ENCODE peak calls at places on chromosome 12, in seven cellular contexts. C, S, Y, O, G, W and T are unnamed samples.

GRCh38 chr12:34336619-34337465 is 314.5 kb downstream of the ALG10 start:
- DNase-seq in O (no peak), S (no peak), Y (no peak), W (no peak), C (no peak), G (no peak), T (no peak)

GRCh38 chr12:57461904-57462306 is 2.3 kb downstream of the GLI1 start:
- DNase-seq in W (no peak), Y (no peak), O (no peak), G (no peak), C (no peak), S (no peak), T (no peak)

GRCh38 chr12:10600988-10601387 is 12.4 kb downstream of the MAGOHB start:
- DNase-seq in G (no peak), W (no peak), O (no peak), Y (no peak), C (no peak), S (no peak), T (no peak)

GRCh38 chr12:111785651-111786050 is 18.9 kb downstream of the ALDH2 start:
- DNase-seq in C (no peak), Y (no peak), W (no peak), S (no peak), G (no peak), O (no peak), T (no peak)

GRCh38 chr12:40989785-40990184 is 198.3 kb upstream of the PDZRN4 start:
- DNase-seq in G (no peak), Y (no peak), S (no peak), C (no peak), W (no peak), O (no peak), T (no peak)

GRCh38 chr12:109766251-109766778 is 52.7 kb downstream of the FAM222A start:
- DNase-seq in Y (peak), O (peak), G (no peak), W (peak), S (peak), C (no peak), T (no peak)

GRCh38 chr12:124370851-124371250 is 76.0 kb downstream of the RFLNA start:
- DNase-seq in O (no peak), C (no peak), Y (no peak), G (no peak), W (no peak), S (no peak), T (no peak)

GRCh38 chr12:34334953-34335743 is 312.9 kb downstream of the ALG10 start:
- DNase-seq in G (no peak), C (no peak), Y (no peak), S (no peak), O (no peak), W (no peak), T (no peak)

GRCh38 chr12:34105392-34105933 is 83.2 kb downstream of the ALG10 start:
- DNase-seq in S (no peak), W (no peak), C (no peak), Y (no peak), G (no peak), O (no peak), T (no peak)

GRCh38 chr12:105820407-105821140 is 318.2 kb downstream of the NUAK1 start:
- DNase-seq in O (peak), Y (no peak), G (peak), S (no peak), W (no peak), C (no peak), T (no peak)

GRCh38 chr12:57005980-57006808 is at the start of gene ZBTB39:
- DNase-seq in W (no peak), G (peak), C (peak), S (peak), O (no peak), Y (no peak), T (no peak)

GRCh38 chr12:109706747-109707469 is 6.7 kb upstream of the FAM222A start:
- DNase-seq in W (no peak), S (no peak), C (no peak), G (no peak), O (no peak), Y (no peak), T (no peak)

GRCh38 chr12:89335452-89336244 is 16.7 kb downstream of the DUSP6 start:
- DNase-seq in W (no peak), S (no peak), G (no peak), C (no peak), Y (no peak), O (no peak), T (no peak)

GRCh38 chr12:75315518-75315917 is 14.6 kb downstream of the CAPS2 start:
- DNase-seq in S (no peak), O (no peak), C (no peak), W (no peak), Y (no peak), G (no peak), T (no peak)

GRCh38 chr12:15933751-15934150 is 22.6 kb downstream of the DERA start:
- DNase-seq in S (no peak), C (no peak), G (no peak), O (no peak), W (no peak), Y (no peak), T (no peak)

GRCh38 chr12:108846320-108846719 is 11.1 kb downstream of the SSH1 start:
- DNase-seq in Y (no peak), G (no peak), S (no peak), C (no peak), W (no peak), O (no peak), T (no peak)

GRCh38 chr12:99553461-99553860 is 94.1 kb upstream of the GARIN6 start:
- DNase-seq in Y (no peak), G (no peak), S (no peak), C (no peak), O (no peak), W (no peak), T (no peak)

GRCh38 chr12:116324684-116325664 is 47.5 kb upstream of the MED13L start:
- DNase-seq in O (no peak), W (no peak), G (no peak), S (no peak), C (peak), Y (no peak), T (no peak)

GRCh38 chr12:121391619-121392324 is 8.1 kb upstream of the RNF34 start:
- DNase-seq in O (peak), C (no peak), W (no peak), Y (no peak), G (no peak), S (peak), T (no peak)

GRCh38 chr12:88445715-88446393 is 134.4 kb downstream of the KITLG start:
- DNase-seq in S (no peak), W (no peak), G (no peak), Y (no peak), O (no peak), C (no peak), T (no peak)

GRCh38 chr12:93419388-93420034 is 22.2 kb downstream of the UBE2N start:
- DNase-seq in G (peak), Y (no peak), O (no peak), W (no peak), C (no peak), S (no peak), T (no peak)

GRCh38 chr12:78622529-78623221 is 241.9 kb upstream of the SYT1 start:
- DNase-seq in W (no peak), S (no peak), O (no peak), G (no peak), C (no peak), Y (no peak), T (no peak)

GRCh38 chr12:47141459-47141858 is 61.7 kb upstream of the AMIGO2 start:
- DNase-seq in O (no peak), S (no peak), Y (no peak), G (peak), W (no peak), C (no peak), T (no peak)

GRCh38 chr12:67515679-67516363 is 132.7 kb upstream of the DYRK2 start:
- DNase-seq in S (peak), G (no peak), Y (no peak), C (peak), W (no peak), O (no peak), T (no peak)

GRCh38 chr12:105485321-105485910 is 154.9 kb downstream of the C12orf75 start:
- DNase-seq in C (no peak), O (no peak), S (no peak), G (no peak), W (no peak), Y (no peak), T (no peak)

GRCh38 chr12:30794591-30795409 is 40.0 kb upstream of the CAPRIN2 start:
- DNase-seq in C (no peak), S (no peak), W (no peak), O (no peak), G (peak), Y (no peak), T (peak)

GRCh38 chr12:124698211-124698997 is 131.0 kb upstream of the NCOR2 start:
- DNase-seq in S (peak), G (no peak), W (no peak), C (no peak), O (no peak), Y (no peak), T (no peak)

GRCh38 chr12:4119157-4119761 is 154.3 kb upstream of the CCND2 start:
- DNase-seq in Y (no peak), O (no peak), S (no peak), W (no peak), C (peak), G (no peak), T (no peak)

GRCh38 chr12:54475542-54475941 is 2.1 kb upstream of the GTSF1 start:
- DNase-seq in G (no peak), S (no peak), W (no peak), C (no peak), O (no peak), Y (no peak), T (no peak)

GRCh38 chr12:114166360-114166759 is 200.2 kb upstream of the RBM19 start:
- DNase-seq in C (no peak), Y (no peak), W (no peak), O (no peak), S (no peak), G (peak), T (no peak)

GRCh38 chr12:128857173-128857770 is 4.0 kb downstream of the GLT1D1 start:
- DNase-seq in G (no peak), Y (no peak), S (no peak), O (no peak), W (no peak), C (no peak), T (no peak)

GRCh38 chr12:31362115-31362758 is 36.3 kb upstream of the SINHCAF start:
- DNase-seq in Y (no peak), W (no peak), G (peak), S (no peak), O (no peak), C (peak), T (no peak)

GRCh38 chr12:12890815-12891645 is at the start of gene GPRC5A:
- DNase-seq in S (peak), Y (no peak), G (peak), W (peak), O (peak), C (no peak), T (peak)

GRCh38 chr12:61916856-61917255 is 343.3 kb upstream of the USP15 start:
- DNase-seq in W (no peak), O (no peak), S (no peak), Y (no peak), G (peak), C (no peak), T (no peak)

GRCh38 chr12:46373303-46374182 is 970 bp upstream of the SLC38A2 start:
- DNase-seq in Y (no peak), S (peak), O (peak), C (peak), G (peak), W (peak), T (no peak)

GRCh38 chr12:53725824-53726223 is 1.4 kb downstream of the CALCOCO1 start:
- DNase-seq in Y (no peak), W (no peak), C (no peak), O (no peak), G (no peak), S (peak), T (no peak)

GRCh38 chr12:46101121-46101869 is 110.9 kb upstream of the SCAF11 start:
- DNase-seq in G (no peak), W (no peak), C (no peak), O (no peak), S (no peak), Y (no peak), T (no peak)

GRCh38 chr12:52127683-52128450 is 48.4 kb downstream of the SMIM41 start:
- DNase-seq in G (no peak), Y (peak), W (peak), C (no peak), O (no peak), S (no peak), T (no peak)

GRCh38 chr12:52126050-52126604 is 46.6 kb downstream of the SMIM41 start:
- DNase-seq in S (no peak), C (peak), G (no peak), W (peak), O (no peak), Y (peak), T (no peak)

GRCh38 chr12:52130695-52131094 is 51.2 kb downstream of the SMIM41 start:
- DNase-seq in Y (peak), W (peak), C (peak), S (no peak), O (peak), G (peak), T (no peak)

GRCh38 chr12:52125499-52125900 is 46.0 kb downstream of the SMIM41 start:
- DNase-seq in G (peak), C (no peak), S (no peak), W (peak), Y (no peak), O (peak), T (no peak)

GRCh38 chr12:52126605-52127578 is 47.4 kb downstream of the SMIM41 start:
- DNase-seq in Y (peak), G (no peak), W (peak), C (no peak), O (peak), S (peak), T (no peak)
- TF ChIP-seq POLR2AphosphoS5 in Y (no peak), G (no peak), W (peak), C (no peak), O (no peak), S (peak), T (no peak)

GRCh38 chr12:27076930-27077329 is 5.4 kb downstream of the C12orf71 start:
- DNase-seq in O (no peak), G (no peak), W (no peak), S (no peak), C (no peak), Y (no peak), T (no peak)
- TF ChIP-seq POLR2AphosphoS5 in O (no peak), G (no peak), W (no peak), S (no peak), C (no peak), Y (no peak), T (no peak)

GRCh38 chr12:545835-546234 is 86.1 kb downstream of the B4GALNT3 start:
- DNase-seq in W (no peak), G (peak), S (no peak), Y (no peak), O (no peak), C (no peak), T (no peak)

GRCh38 chr12:546265-546919 is 86.7 kb downstream of the B4GALNT3 start:
- DNase-seq in C (no peak), O (no peak), S (no peak), W (no peak), Y (no peak), G (peak), T (no peak)

GRCh38 chr12:547883-548470 is 88.2 kb downstream of the B4GALNT3 start:
- DNase-seq in O (no peak), W (no peak), Y (no peak), S (no peak), G (no peak), C (no peak), T (no peak)

GRCh38 chr12:544941-545635 is 85.3 kb downstream of the B4GALNT3 start:
- DNase-seq in S (no peak), O (no peak), W (no peak), G (no peak), Y (no peak), C (no peak), T (no peak)

DNA sequence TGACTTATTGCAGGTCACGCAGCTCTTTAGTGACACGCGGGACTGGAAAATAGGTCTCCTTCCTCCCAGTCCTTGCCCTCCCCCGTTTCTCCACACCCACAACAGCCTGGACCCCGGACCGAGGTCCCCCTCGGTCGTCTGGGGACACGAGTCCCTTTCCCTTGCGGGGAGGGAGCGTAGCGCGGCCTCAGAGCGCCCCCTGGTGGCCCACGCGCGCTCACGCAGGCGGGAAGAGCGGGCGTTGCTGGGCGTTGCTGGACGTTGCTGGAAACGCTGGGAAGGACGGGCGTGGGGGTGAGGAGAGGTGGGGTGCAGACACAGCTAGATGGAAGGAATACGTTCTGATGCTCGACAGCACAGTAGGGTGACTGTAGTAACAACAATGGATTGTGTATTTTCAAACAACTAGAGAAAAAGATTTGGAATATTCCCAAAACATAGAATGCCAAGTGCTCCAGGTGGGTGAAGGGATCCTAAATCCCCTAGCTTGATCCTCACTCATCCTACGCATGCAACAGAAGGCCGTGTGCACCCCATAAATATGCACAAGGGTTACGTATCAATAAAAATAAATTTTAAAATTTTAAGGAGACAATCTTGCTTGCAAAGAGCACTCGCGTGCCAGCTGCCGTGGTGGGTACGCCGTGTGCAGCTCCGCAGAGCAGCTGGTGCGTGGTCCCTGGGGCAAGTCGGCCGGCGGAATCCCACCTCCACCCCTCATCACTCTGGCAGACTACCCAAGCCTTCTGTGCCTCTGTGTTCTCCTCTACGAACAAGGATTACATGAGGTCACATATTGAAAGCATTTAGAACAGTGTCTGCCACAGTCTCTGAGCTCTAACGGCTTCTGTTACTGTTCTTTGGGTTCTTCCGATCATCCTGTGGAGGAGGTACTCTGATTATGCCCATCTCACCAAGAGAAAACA is 87.4 kb downstream of the B4GALNT3 start:
- DNase-seq in C (peak), S (peak), G (peak), Y (no peak), W (peak), O (no peak), T (peak)
- TF ChIP-seq POLR2AphosphoS5 in C (no peak), S (no peak), G (no peak), Y (peak), W (no peak), O (no peak), T (no peak)

GRCh38 chr12:55725556-55725955 is 3.3 kb downstream of the CD63 start:
- DNase-seq in W (no peak), S (no peak), C (no peak), G (no peak), O (peak), Y (no peak), T (no peak)

GRCh38 chr12:55723516-55724225 is 3.5 kb downstream of the RDH5 start:
- DNase-seq in Y (no peak), O (peak), W (peak), G (no peak), C (no peak), S (no peak), T (no peak)

GRCh38 chr12:55722948-55723347 is 2.8 kb downstream of the RDH5 start:
- DNase-seq in W (peak), G (no peak), O (peak), Y (no peak), S (no peak), C (no peak), T (no peak)

GRCh38 chr12:55724940-55725309 is 3.9 kb downstream of the CD63 start:
- DNase-seq in W (peak), G (no peak), S (no peak), C (no peak), O (peak), Y (peak), T (no peak)

GRCh38 chr12:55724226-55724939 is 4.2 kb downstream of the RDH5 start:
- DNase-seq in C (no peak), S (peak), O (peak), W (peak), G (peak), Y (no peak), T (no peak)
- TF ChIP-seq POLR2AphosphoS5 in C (peak), S (no peak), O (no peak), W (no peak), G (no peak), Y (no peak), T (no peak)

GRCh38 chr12:103742349-103742784 is 98.7 kb downstream of the NT5DC3 start:
- DNase-seq in O (no peak), W (no peak), G (peak), Y (no peak), S (peak), C (no peak), T (no peak)

GRCh38 chr12:103739546-103739945 is 101.5 kb downstream of the NT5DC3 start:
- DNase-seq in W (no peak), S (no peak), G (no peak), Y (no peak), C (no peak), O (no peak), T (no peak)

GRCh38 chr12:103748002-103748401 is 93.0 kb downstream of the NT5DC3 start:
- DNase-seq in C (no peak), W (no peak), S (no peak), Y (no peak), O (no peak), G (no peak), T (no peak)

GRCh38 chr12:103745962-103746361 is 95.1 kb downstream of the NT5DC3 start:
- DNase-seq in O (no peak), Y (no peak), W (no peak), C (no peak), S (no peak), G (peak), T (no peak)

DNA sequence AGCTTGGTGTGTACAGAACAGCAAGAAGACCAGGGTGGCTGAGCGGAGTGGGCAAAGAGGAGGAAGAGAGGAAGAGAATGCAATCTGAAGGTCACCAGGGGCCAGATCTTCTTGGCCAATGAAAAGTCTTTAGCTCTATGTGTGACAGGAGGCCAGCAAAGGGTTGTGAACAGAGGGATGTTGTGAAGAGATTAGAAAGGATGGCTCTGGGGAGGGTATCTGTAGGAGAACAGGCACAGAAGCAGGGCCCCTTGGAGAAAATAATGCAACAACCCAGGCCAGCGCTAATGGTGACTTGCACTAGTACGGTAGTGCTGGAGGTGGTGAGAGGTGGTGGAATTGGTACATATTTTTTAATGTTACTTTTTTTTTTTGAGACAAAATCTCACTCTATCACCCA is 97.2 kb downstream of the NT5DC3 start:
- DNase-seq in O (no peak), S (no peak), W (no peak), G (no peak), Y (no peak), C (no peak), T (no peak)
- TF ChIP-seq POLR2AphosphoS5 in O (no peak), S (no peak), W (no peak), G (no peak), Y (no peak), C (no peak), T (no peak)